ENCODE peak calls at places on chromosomes 6 and 20, in four cellular contexts. One of them, this sample, is unnamed.

GRCh38 chr6:137040393-137040792 is 4.4 kb downstream of the IL20RA start:
- DNase-seq in effector memory CD4-positive, alpha-beta T cell: no peak
- DNase-seq in NT2/D1: no peak
- DNase-seq in IMR-90: no peak
- DNase-seq in this sample: no peak

GRCh38 chr6:141963543-141964295 is 169.0 kb upstream of the GJE1 start:
- DNase-seq in effector memory CD4-positive, alpha-beta T cell: no peak
- DNase-seq in NT2/D1: no peak
- DNase-seq in IMR-90: peak; percentile 35
- DNase-seq in this sample: no peak

GRCh38 chr6:107989166-107990094 is 31.4 kb upstream of the SEC63 start:
- DNase-seq in effector memory CD4-positive, alpha-beta T cell: no peak
- DNase-seq in NT2/D1: no peak
- DNase-seq in IMR-90: no peak
- DNase-seq in this sample: no peak

GRCh38 chr20:44644384-44645131 is 6.9 kb downstream of the ADA start:
- DNase-seq in effector memory CD4-positive, alpha-beta T cell: peak; percentile 50
- DNase-seq in NT2/D1: no peak
- DNase-seq in IMR-90: no peak
- DNase-seq in this sample: peak; percentile 47

GRCh38 chr20:31975874-31976273 is 7.9 kb downstream of the XKR7 start:
- DNase-seq in effector memory CD4-positive, alpha-beta T cell: no peak
- DNase-seq in NT2/D1: no peak
- DNase-seq in IMR-90: no peak
- DNase-seq in this sample: no peak

GRCh38 chr6:151847064-151847463 is 39.6 kb downstream of the ESR1 start:
- DNase-seq in effector memory CD4-positive, alpha-beta T cell: no peak
- DNase-seq in NT2/D1: peak; percentile 39
- DNase-seq in IMR-90: peak; percentile 4
- DNase-seq in this sample: no peak

GRCh38 chr20:34040300-34041015 is 46.7 kb downstream of the RALY start:
- DNase-seq in effector memory CD4-positive, alpha-beta T cell: no peak
- DNase-seq in NT2/D1: no peak
- DNase-seq in IMR-90: no peak
- DNase-seq in this sample: no peak

GRCh38 chr6:19153270-19153980 is 683.7 kb upstream of the ID4 start:
- DNase-seq in effector memory CD4-positive, alpha-beta T cell: no peak
- DNase-seq in NT2/D1: no peak
- DNase-seq in IMR-90: no peak
- DNase-seq in this sample: no peak

DNA sequence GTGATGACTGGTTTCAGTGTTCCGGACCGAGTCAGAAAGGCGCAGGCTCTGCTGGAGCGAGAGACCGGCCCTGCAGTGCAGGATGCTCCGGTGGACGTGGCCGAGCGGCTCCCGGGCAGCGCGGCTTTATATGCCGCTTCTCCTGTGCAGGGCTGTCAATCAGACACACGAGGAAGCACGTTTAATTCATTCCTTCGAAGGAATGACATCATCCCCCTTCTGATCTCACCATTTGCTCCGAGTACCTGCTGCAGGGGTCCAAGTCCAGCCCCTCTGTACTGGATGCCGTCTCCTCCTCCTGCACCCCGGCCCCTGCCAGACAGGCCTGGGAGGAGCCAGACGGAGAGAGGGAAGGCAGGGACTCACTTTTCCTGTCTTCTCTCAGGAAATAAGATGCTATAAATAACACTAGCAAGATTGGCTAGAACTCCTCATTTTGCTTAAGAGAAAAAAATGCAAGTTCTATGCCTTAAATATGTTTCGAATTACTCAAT is at the start of gene THBS2:
- DNase-seq in effector memory CD4-positive, alpha-beta T cell: no peak
- DNase-seq in NT2/D1: no peak
- DNase-seq in IMR-90: peak; percentile 93
- DNase-seq in this sample: no peak
- H3K4me3 ChIP-seq in effector memory CD4-positive, alpha-beta T cell: no peak within 1 kb of the TSS
- H3K4me3 ChIP-seq in NT2/D1: peak within 1 kb of the TSS; percentile 23
- H3K4me3 ChIP-seq in IMR-90: peak within 1 kb of the TSS; percentile 68
- H3K4me3 ChIP-seq in this sample: peak within 1 kb of the TSS; percentile 29

DNA sequence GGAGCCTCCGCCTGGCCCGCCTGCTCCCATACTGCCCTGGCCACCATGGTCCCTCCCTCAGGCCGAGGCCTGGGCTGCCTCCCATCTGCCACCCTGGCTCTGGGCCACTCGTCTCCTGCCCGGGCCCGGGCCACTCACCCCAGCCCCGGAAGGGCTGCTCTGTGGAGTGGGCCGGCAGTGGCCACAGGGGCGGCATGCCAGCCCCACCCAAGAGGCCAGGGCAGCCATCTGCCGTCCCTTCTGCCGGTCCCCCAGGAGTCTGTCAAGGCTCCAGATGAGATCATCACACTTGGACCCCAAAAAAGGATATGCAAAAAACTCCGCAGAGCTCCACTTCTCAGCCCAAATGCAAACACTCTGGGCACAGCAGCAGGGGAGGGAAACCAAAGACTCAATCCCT is 23.8 kb upstream of the TLDC2 start:
- DNase-seq in effector memory CD4-positive, alpha-beta T cell: no peak
- DNase-seq in NT2/D1: no peak
- DNase-seq in IMR-90: no peak
- DNase-seq in this sample: no peak
- H3K4me3 ChIP-seq in effector memory CD4-positive, alpha-beta T cell: no peak overlapping the region
- H3K4me3 ChIP-seq in NT2/D1: no peak overlapping the region
- H3K4me3 ChIP-seq in IMR-90: no peak overlapping the region
- H3K4me3 ChIP-seq in this sample: no peak overlapping the region

DNA sequence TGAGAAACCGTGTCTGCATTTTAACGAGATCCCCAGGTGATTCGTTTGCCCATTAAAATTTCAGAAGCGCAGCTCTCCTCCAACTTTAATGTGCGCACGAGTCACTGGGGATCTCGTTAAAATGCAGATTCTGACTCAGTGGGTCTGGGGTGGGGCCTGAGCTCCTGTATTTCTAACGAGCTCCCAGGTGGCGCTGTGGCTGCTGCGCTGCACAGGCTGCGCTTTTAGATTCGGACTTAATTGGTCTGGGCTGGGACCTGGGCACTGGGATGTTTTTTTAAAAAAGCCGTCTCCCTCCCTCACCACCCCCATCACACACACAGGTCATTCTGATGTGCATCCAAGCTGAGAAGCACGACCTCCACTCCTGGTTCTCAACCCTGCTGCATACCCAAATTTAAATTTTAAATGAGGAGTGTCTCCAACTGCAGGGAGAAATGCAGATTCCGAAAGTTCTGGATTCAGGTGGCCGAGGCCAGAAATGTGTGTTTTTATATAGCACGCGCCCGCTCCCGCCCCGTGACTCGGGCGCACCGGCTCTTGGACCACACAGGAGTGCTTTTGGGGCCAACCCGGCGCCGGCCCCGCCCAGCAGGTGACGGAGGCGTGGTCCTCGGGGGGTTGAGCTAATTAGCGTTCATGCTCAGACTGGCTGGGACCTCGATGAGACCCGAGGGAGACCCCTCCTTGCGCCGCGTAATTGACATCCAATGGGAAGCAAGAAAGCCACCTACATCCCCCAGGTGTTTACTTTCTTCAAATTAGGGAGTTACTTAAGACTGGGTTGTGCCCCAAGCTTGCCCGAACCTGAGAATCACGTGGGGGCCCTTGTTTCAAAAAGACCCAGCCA is 85.8 kb downstream of the ZFP64 start:
- DNase-seq in effector memory CD4-positive, alpha-beta T cell: no peak
- DNase-seq in NT2/D1: peak; percentile 84
- DNase-seq in IMR-90: peak; percentile 23
- DNase-seq in this sample: no peak
- H3K4me3 ChIP-seq in effector memory CD4-positive, alpha-beta T cell: peak overlapping the region; percentile 38
- H3K4me3 ChIP-seq in NT2/D1: peak overlapping the region; percentile 55
- H3K4me3 ChIP-seq in IMR-90: peak overlapping the region; percentile 45
- H3K4me3 ChIP-seq in this sample: peak overlapping the region; percentile 19

DNA sequence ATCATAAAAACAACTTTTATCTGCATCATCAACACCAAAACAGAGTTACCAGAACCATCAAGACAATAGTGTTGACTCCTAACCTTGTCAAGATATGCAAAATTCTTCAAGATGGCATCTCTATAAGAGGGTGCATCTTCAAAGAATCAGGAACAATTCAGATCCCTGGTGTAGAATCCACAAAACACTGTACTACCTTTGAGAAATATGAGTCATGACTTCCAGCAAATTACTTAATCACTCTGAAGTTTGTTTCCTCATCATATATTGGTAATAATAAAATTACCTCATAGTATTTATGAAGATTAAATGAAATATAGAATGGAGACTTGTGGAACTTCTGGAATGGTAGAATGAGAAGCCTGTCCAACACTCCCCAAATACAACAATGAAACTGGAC is 221.3 kb upstream of the SUPT3H start:
- DNase-seq in effector memory CD4-positive, alpha-beta T cell: no peak
- DNase-seq in NT2/D1: no peak
- DNase-seq in IMR-90: no peak
- DNase-seq in this sample: no peak
- H3K4me3 ChIP-seq in effector memory CD4-positive, alpha-beta T cell: no peak overlapping the region
- H3K4me3 ChIP-seq in NT2/D1: no peak overlapping the region
- H3K4me3 ChIP-seq in IMR-90: no peak overlapping the region
- H3K4me3 ChIP-seq in this sample: no peak overlapping the region

GRCh38 chr6:110980648-110981047 is 1.2 kb upstream of the RPF2 start:
- DNase-seq in effector memory CD4-positive, alpha-beta T cell: no peak
- DNase-seq in NT2/D1: no peak
- DNase-seq in IMR-90: no peak
- DNase-seq in this sample: no peak
- H3K4me3 ChIP-seq in effector memory CD4-positive, alpha-beta T cell: no peak overlapping the region
- H3K4me3 ChIP-seq in NT2/D1: peak overlapping the region; percentile 94
- H3K4me3 ChIP-seq in IMR-90: no peak overlapping the region
- H3K4me3 ChIP-seq in this sample: no peak overlapping the region

DNA sequence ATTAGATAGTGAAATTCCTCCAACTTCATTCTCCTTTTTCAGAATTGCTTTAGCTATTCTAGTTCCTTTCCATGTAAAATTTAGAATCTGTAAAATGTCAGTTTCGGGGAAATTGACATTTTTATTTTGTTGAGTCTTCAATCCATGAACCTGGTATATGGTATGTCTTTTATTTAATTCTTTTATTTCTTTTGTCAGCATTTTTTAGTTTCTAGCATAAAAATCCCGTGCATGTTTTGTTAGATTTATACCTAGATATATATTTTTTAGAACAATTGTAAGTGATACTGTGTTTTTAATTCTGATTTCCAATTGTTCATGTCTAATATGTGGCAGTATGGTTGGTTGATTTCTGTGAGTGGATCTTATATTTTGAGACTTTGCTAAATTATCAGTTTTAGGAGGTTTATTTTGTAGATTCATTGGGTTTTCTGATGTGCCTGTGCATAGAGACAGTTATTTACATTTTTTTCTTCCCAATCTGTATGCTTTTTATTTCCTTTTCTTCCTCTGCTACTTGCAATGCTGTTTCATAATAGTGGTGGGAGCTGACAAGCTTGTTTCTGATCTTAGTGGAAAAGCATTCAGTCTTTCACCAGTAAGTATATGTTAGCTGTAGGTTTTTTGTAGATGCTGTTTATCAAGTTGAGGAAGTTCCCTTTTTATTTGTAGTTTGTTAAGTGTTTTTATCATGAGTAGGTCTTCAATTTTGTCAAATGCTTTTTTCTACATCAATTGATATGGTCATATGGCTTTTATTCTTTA is 13.7 kb downstream of the TAB2 start:
- DNase-seq in effector memory CD4-positive, alpha-beta T cell: no peak
- DNase-seq in NT2/D1: no peak
- DNase-seq in IMR-90: peak; percentile 73
- DNase-seq in this sample: no peak
- H3K4me3 ChIP-seq in effector memory CD4-positive, alpha-beta T cell: no peak overlapping the region
- H3K4me3 ChIP-seq in NT2/D1: no peak overlapping the region
- H3K4me3 ChIP-seq in IMR-90: no peak overlapping the region
- H3K4me3 ChIP-seq in this sample: no peak overlapping the region

GRCh38 chr6:85113934-85114582 is 335.8 kb upstream of the NT5E start:
- DNase-seq in effector memory CD4-positive, alpha-beta T cell: no peak
- DNase-seq in NT2/D1: no peak
- DNase-seq in IMR-90: no peak
- DNase-seq in this sample: no peak
- H3K4me3 ChIP-seq in effector memory CD4-positive, alpha-beta T cell: no peak overlapping the region
- H3K4me3 ChIP-seq in NT2/D1: no peak overlapping the region
- H3K4me3 ChIP-seq in IMR-90: no peak overlapping the region
- H3K4me3 ChIP-seq in this sample: no peak overlapping the region

DNA sequence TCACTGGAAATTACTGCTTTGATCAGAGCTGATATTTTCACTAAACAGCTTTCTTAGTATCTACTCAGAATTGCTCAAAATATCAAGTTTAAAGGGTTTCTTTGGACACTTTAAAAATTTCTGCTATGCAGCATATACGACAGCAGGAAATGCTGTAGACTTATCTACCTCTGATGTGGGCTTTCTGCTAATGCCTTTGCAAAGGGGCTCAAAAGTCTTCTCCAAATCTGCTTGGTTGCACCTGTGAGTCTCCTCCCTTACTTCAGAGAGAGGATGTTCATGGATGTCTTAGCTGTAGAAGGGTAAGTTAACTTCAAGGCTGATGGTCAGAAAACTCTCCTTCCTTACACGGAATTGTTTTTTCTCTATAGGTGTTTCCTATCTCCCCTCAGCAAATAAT is 19.9 kb upstream of the NUS1 start:
- DNase-seq in effector memory CD4-positive, alpha-beta T cell: no peak
- DNase-seq in NT2/D1: no peak
- DNase-seq in IMR-90: no peak
- DNase-seq in this sample: no peak
- H3K4me3 ChIP-seq in effector memory CD4-positive, alpha-beta T cell: no peak overlapping the region
- H3K4me3 ChIP-seq in NT2/D1: no peak overlapping the region
- H3K4me3 ChIP-seq in IMR-90: no peak overlapping the region
- H3K4me3 ChIP-seq in this sample: no peak overlapping the region

DNA sequence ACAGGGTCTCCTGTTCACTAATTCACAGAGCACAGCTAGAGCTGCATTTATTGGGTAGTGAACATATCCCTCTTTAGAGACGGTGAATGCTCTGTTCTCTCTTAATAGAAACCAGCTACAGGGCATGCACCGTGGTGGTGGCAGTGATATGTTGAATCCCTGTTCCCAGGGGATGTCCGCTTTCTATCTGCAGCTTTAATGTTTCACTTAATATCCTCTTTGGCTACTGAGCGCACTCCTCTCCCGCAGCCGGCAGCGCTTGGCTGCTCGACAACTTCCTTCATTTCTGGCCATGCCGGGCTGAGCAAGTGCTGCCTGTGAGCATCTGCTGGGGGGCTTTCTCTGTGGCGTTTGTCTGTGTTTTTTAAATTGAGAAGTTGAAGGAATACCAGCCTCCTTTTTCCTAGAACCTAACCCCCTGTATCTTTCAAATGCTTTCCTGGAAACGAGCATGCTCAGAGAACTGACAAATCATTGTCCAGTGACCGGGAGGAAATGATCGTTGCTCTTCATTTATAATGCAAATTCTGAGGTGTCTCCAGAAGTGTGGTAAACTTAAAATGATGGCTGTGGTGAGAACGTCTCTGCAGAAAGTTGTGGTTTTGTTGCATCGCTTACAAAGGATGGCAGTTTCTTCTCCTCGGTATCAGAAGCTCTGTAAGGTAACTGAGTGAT is 297.9 kb downstream of the UTRN start:
- DNase-seq in effector memory CD4-positive, alpha-beta T cell: no peak
- DNase-seq in NT2/D1: no peak
- DNase-seq in IMR-90: peak; percentile 30
- DNase-seq in this sample: peak; percentile 7
- H3K4me3 ChIP-seq in effector memory CD4-positive, alpha-beta T cell: peak overlapping the region; percentile 46
- H3K4me3 ChIP-seq in NT2/D1: no peak overlapping the region
- H3K4me3 ChIP-seq in IMR-90: peak overlapping the region; percentile 11
- H3K4me3 ChIP-seq in this sample: peak overlapping the region; percentile 31